ENCODE peak calls at places on chromosomes 2 and 18, in ten cellular contexts. U is hepatocyte, T is neural progenitor cell, Z is PC-3, G is tibial nerve, N is left lung, V is astrocyte, R is A549, L is heart left ventricle, I is endothelial cell of umbilical vein. D is an unnamed sample. For H3K4me1, the result is how much of the 10 kb centered on the place peaks cover.

GRCh38 chr2:44822174-44822573 is 119.3 kb upstream of the SIX3 start:
- DNase-seq in L (no peak), N (no peak), R (no peak), Z (no peak), I (no peak), T (no peak), G (no peak), U (no peak), V (no peak), D (no peak)

GRCh38 chr18:58473071-58473470 is 155.8 kb downstream of the ALPK2 start:
- DNase-seq in U (no peak), N (no peak), T (no peak), L (no peak), Z (peak), I (no peak), G (no peak), V (no peak), R (no peak), D (no peak)

GRCh38 chr2:62326735-62327134 is 130.8 kb downstream of the B3GNT2 start:
- DNase-seq in V (no peak), Z (no peak), U (no peak), I (no peak), L (no peak), T (no peak), R (no peak), N (no peak), G (no peak), D (no peak)

GRCh38 chr2:120974950-120975349 is 239.3 kb downstream of the GLI2 start:
- DNase-seq in U (no peak), T (no peak), G (no peak), R (no peak), Z (no peak), L (peak), V (no peak), N (peak), I (no peak), D (no peak)

GRCh38 chr2:145748927-145749326 is 1229.0 kb upstream of the ZEB2 start:
- DNase-seq in N (no peak), V (no peak), R (no peak), T (no peak), U (no peak), L (no peak), Z (no peak), I (no peak), G (no peak), D (no peak)

GRCh38 chr2:144470819-144471218 is 49.1 kb downstream of the ZEB2 start:
- DNase-seq in R (no peak), U (no peak), N (no peak), I (peak), T (no peak), L (no peak), V (peak), Z (no peak), G (no peak), D (no peak)

GRCh38 chr2:174051741-174052638 is 86.8 kb upstream of the SP3 start:
- DNase-seq in Z (peak), L (peak), I (no peak), G (no peak), N (no peak), U (peak), T (peak), R (peak), V (peak), D (no peak)

GRCh38 chr2:159044804-159045286 is 76.4 kb downstream of the TANC1 start:
- DNase-seq in I (no peak), R (no peak), T (no peak), N (no peak), V (peak), G (peak), Z (peak), L (peak), U (no peak), D (no peak)

GRCh38 chr2:200964498-200964897 is 1.0 kb upstream of the ORC2 start:
- DNase-seq in V (no peak), G (no peak), L (no peak), I (no peak), U (no peak), N (no peak), Z (no peak), R (no peak), T (no peak), D (no peak)

GRCh38 chr2:205686231-205687017 is 4.1 kb downstream of the NRP2 start:
- DNase-seq in T (peak), R (no peak), N (no peak), Z (no peak), L (no peak), G (no peak), V (no peak), U (no peak), I (peak), D (no peak)
- H3K4me1 ChIP-seq in T (under half), R (half or more), N (under half), Z (under half), L (half or more), G (under half), V (under half), U (under half), I (under half), D (under half)

GRCh38 chr2:26687785-26688184 is 4.7 kb upstream of the KCNK3 start:
- DNase-seq in N (no peak), G (no peak), U (peak), I (no peak), T (peak), R (no peak), V (no peak), L (no peak), Z (no peak), D (no peak)

GRCh38 chr2:26687328-26687727 is 5.2 kb upstream of the KCNK3 start:
- DNase-seq in G (no peak), U (no peak), I (no peak), T (no peak), Z (no peak), L (no peak), R (no peak), N (no peak), V (no peak), D (no peak)

GRCh38 chr2:26683583-26683982 is 8.9 kb upstream of the KCNK3 start:
- DNase-seq in V (no peak), U (no peak), R (peak), Z (no peak), I (no peak), N (no peak), G (no peak), T (no peak), L (no peak), D (no peak)

GRCh38 chr2:26685943-26686839 is 6.3 kb upstream of the KCNK3 start:
- DNase-seq in T (peak), R (no peak), I (no peak), V (no peak), G (no peak), U (peak), Z (peak), N (peak), L (no peak), D (no peak)

DNA sequence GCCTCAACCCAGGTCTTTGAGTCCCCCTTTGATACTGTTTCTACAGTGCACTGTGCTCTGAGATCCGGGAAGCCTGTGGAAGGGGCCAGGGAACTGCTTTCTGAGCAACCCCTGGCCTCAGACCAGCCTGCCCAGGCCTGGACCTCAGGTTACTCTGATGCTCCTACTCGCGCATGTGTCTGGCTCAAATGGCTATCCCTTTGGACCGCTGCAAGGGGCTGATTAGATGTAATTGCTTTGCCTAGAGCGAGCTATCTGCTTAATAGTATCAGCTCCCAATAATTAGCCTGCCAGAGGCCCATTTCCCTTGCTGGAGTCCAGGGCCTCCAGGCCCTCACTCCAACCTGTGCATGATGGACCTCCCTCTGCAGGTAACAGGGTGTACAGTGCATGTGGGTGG is 7.2 kb upstream of the KCNK3 start:
- DNase-seq in Z (no peak), R (no peak), L (no peak), U (no peak), T (no peak), N (no peak), G (no peak), I (no peak), V (no peak), D (no peak)
- TF ChIP-seq CTCF in Z (no peak), R (no peak), L (no peak), U (no peak), T (no peak), N (no peak), G (no peak), I (no peak), V (no peak), D (no peak)

GRCh38 chr2:37084797-37085196 is 479 bp downstream of the GPATCH11 start:
- DNase-seq in Z (peak), V (no peak), U (no peak), I (no peak), N (no peak), L (no peak), R (no peak), T (peak), G (no peak), D (no peak)
- H3K4me1 ChIP-seq in Z (under half), V (under half), U (under half), I (under half), N (half or more), L (under half), R (under half), T (under half), G (under half), D (under half)

DNA sequence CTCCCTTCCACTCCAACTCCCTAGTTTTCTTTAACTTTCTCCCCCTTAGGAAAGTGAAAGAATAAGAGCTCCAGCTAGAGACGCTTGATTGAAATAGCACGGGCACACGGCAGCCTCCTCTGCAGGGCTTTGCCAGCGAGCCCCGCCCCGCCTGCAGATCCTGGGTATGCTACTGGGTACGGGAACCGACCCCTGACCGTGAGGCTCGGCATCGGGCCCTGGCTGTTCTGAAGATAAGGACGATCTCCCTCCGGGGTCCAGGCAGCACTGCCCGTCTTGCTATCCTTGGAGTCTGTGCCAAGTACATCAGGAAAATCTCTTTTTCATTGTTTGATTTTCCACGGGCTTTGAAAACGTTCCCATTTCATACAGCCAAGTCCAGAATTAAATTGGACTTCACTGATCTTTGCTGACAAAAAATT is 284.5 kb downstream of the MTX2 start:
- DNase-seq in R (peak), U (peak), L (peak), N (peak), I (peak), T (peak), G (peak), V (no peak), Z (peak), D (peak)
- TF ChIP-seq CTCF in R (peak), U (peak), L (no peak), N (no peak), I (peak), T (no peak), G (no peak), V (no peak), Z (peak), D (peak)

DNA sequence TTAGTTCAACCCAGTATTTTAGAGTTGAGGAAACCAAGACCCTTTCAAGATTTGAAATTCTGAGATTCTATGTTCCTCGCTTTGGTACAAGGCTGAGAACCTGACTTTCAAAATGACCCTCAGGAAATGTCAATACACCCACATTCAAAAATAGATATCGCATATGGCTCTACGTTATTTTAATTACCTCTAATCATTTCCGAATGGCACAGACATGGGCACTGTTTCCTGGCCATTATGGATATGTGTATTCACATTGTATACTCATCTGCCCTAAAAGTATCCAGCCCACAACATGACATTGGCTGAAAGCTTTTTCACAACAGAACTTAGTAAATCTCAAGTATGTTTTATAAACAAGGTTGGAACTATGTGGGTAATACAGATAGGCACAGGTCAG is 6.7 kb downstream of the KLF7 start:
- DNase-seq in Z (no peak), U (no peak), G (no peak), I (no peak), R (no peak), V (no peak), T (no peak), L (no peak), N (no peak), D (no peak)
- H3K4me1 ChIP-seq in Z (under half), U (under half), G (half or more), I (half or more), R (half or more), V (half or more), T (under half), L (half or more), N (half or more), D (under half)

GRCh38 chr18:48314694-48315093 is 94.5 kb downstream of the ZBTB7C start:
- DNase-seq in Z (no peak), N (no peak), G (no peak), T (peak), I (no peak), U (no peak), L (no peak), V (no peak), R (no peak), D (no peak)
- TF ChIP-seq CTCF in Z (no peak), N (no peak), G (no peak), T (no peak), I (no peak), U (no peak), L (no peak), V (no peak), R (no peak), D (no peak)

GRCh38 chr2:142975239-142975638 is 97.8 kb downstream of the KYNU start:
- DNase-seq in U (no peak), R (no peak), T (no peak), N (no peak), G (no peak), L (no peak), Z (no peak), I (no peak), V (no peak), D (no peak)
- H3K4me1 ChIP-seq in U (under half), R (half or more), T (under half), N (under half), G (under half), L (under half), Z (under half), I (under half), V (under half), D (under half)